ENCODE peak calls at places on chromosomes 7 and 10, in nine cellular contexts. H is GM04504; W is natural killer cell; U is tibial artery; P is amniotic stem cell; J is NCI-H1105; Q is stimulated activated CD8-positive, alpha-beta memory T cell treated with anti-CD3 and anti-CD28 coated beads, Interleukin-2, amount 100 ng/mL, for 1 hour; A is sciatic nerve; D is nucleus accumbens. M is an unnamed sample.

GRCh38 chr10:110612629-110613028 is 31.5 kb upstream of the RBM20 start:
- DNase-seq in H (no peak), W (no peak), U (no peak), P (no peak), J (no peak), Q (no peak), A (no peak), D (no peak), M (no peak)

GRCh38 chr10:80132299-80133139 is at the start of gene PLAC9:
- DNase-seq in H (no peak), W (no peak), U (no peak), P (no peak), J (no peak), Q (no peak), A (no peak), D (no peak), M (peak)

GRCh38 chr10:17835688-17836087 is 26.5 kb downstream of the MRC1 start:
- DNase-seq in H (peak), W (no peak), U (no peak), P (peak), J (no peak), Q (no peak), A (no peak), D (no peak), M (no peak)

GRCh38 chr7:2641406-2642393 is 9.9 kb downstream of the TTYH3 start:
- DNase-seq in H (peak), W (no peak), U (peak), P (peak), J (no peak), Q (no peak), A (peak), D (peak), M (peak)

GRCh38 chr7:7221602-7222038 is 39.3 kb downstream of the C1GALT1 start:
- DNase-seq in H (peak), W (no peak), U (no peak), P (peak), J (no peak), Q (no peak), A (no peak), D (no peak), M (no peak)

GRCh38 chr7:50626286-50626685 is 61.1 kb upstream of the DDC start:
- DNase-seq in H (no peak), W (no peak), U (peak), P (no peak), J (no peak), Q (no peak), A (no peak), D (no peak), M (no peak)

GRCh38 chr7:125529237-125529636 is 599.6 kb upstream of the POT1 start:
- DNase-seq in H (no peak), W (no peak), U (no peak), P (no peak), J (no peak), Q (no peak), A (no peak), D (no peak), M (no peak)

GRCh38 chr10:79562135-79562756 is 2.0 kb upstream of the SFTPA2 start:
- DNase-seq in H (peak), W (peak), U (no peak), P (peak), J (no peak), Q (peak), A (peak), D (peak), M (peak)

GRCh38 chr10:54773506-54773905 is 27.5 kb downstream of the PCDH15 start:
- DNase-seq in H (no peak), W (no peak), U (no peak), P (no peak), J (no peak), Q (no peak), A (no peak), D (no peak), M (no peak)

GRCh38 chr10:6995339-6995738 is 415.3 kb upstream of the PRKCQ start:
- DNase-seq in H (no peak), W (no peak), U (no peak), P (no peak), J (no peak), Q (no peak), A (no peak), D (no peak), M (no peak)

GRCh38 chr7:104980969-104981670 is 32.9 kb upstream of the KMT2E start:
- DNase-seq in H (no peak), W (no peak), U (no peak), P (peak), J (peak), Q (no peak), A (no peak), D (no peak), M (no peak)

GRCh38 chr10:131900350-131901152 is at the start of gene PPP2R2D:
- DNase-seq in H (peak), W (peak), U (peak), P (peak), J (peak), Q (peak), A (peak), D (peak), M (peak)

GRCh38 chr10:60576130-60577069 is 186.7 kb upstream of the ANK3 start:
- DNase-seq in H (no peak), W (no peak), U (no peak), P (no peak), J (no peak), Q (no peak), A (no peak), D (no peak), M (no peak)

M was measured in ovary.